ENCODE peak calls at places on chromosomes 3 and 15, in four cellular contexts. K is Calu3, Z is T47D, S is D341Med. U is an unnamed sample.

GRCh38 chr3:192816274-192816853 is 89.0 kb upstream of the FGF12 start:
- DNase-seq in Z (no peak), S (peak; percentile 45), K (peak; percentile 50), U (peak; percentile 62)

GRCh38 chr15:87021771-87022170 is 942.1 kb downstream of the AGBL1 start:
- DNase-seq in K (no peak), S (no peak), Z (no peak), U (no peak)

GRCh38 chr3:13073042-13073906 is at the start of gene IQSEC1:
- DNase-seq in S (peak; percentile 89), K (no peak), Z (no peak), U (peak; percentile 76)

GRCh38 chr15:32704343-32705076 is 13.3 kb upstream of the GREM1 start:
- DNase-seq in Z (no peak), S (no peak), K (no peak), U (no peak)

GRCh38 chr15:92091155-92091734 is 237.7 kb downstream of the SLCO3A1 start:
- DNase-seq in K (peak; percentile 75), Z (peak; percentile 26), S (peak; percentile 61), U (peak; percentile 24)

GRCh38 chr3:177935008-177935407 is 601.2 kb upstream of the KCNMB2 start:
- DNase-seq in K (no peak), Z (no peak), S (no peak), U (no peak)

GRCh38 chr3:149512073-149512782 is 37.7 kb downstream of the TM4SF4 start:
- DNase-seq in S (peak; percentile 78), K (peak; percentile 82), Z (peak; percentile 51), U (peak; percentile 75)

GRCh38 chr3:126245811-126246727 is 65.7 kb upstream of the ALDH1L1 start:
- DNase-seq in Z (no peak), S (no peak), K (peak; percentile 61), U (peak; percentile 21)

GRCh38 chr3:47225310-47225906 is 57.2 kb downstream of the KIF9 start:
- DNase-seq in K (no peak), S (no peak), Z (no peak), U (peak; percentile 86)

GRCh38 chr3:102089904-102090492 is 240.7 kb downstream of the NFKBIZ start:
- DNase-seq in Z (no peak), K (no peak), S (no peak), U (no peak)

GRCh38 chr3:47899495-47900108 is 96.7 kb downstream of the DHX30 start:
- DNase-seq in Z (no peak), K (no peak), S (no peak), U (no peak)

GRCh38 chr15:92421980-92422379 is 28.3 kb downstream of the ST8SIA2 start:
- DNase-seq in Z (no peak), S (no peak), K (no peak), U (no peak)

GRCh38 chr3:51717947-51718346 is 11.1 kb downstream of the GRM2 start:
- DNase-seq in K (no peak), S (peak; percentile 20), Z (no peak), U (no peak)

GRCh38 chr15:89666147-89666857 is 11.0 kb upstream of the KIF7 start:
- DNase-seq in K (no peak), Z (peak; percentile 2), S (no peak), U (no peak)

GRCh38 chr3:188631291-188632010 is 477.5 kb downstream of the LPP start:
- DNase-seq in Z (no peak), S (no peak), K (no peak), U (no peak)

GRCh38 chr3:42119558-42120355 is 28.6 kb downstream of the TRAK1 start:
- DNase-seq in S (no peak), Z (no peak), K (no peak), U (no peak)

GRCh38 chr3:194277547-194278091 is 73.5 kb downstream of the CPN2 start:
- DNase-seq in K (no peak), S (no peak), Z (no peak), U (no peak)

GRCh38 chr15:63598467-63599400 is 1.5 kb downstream of the FBXL22 start:
- DNase-seq in K (no peak), S (no peak), Z (no peak), U (no peak)

GRCh38 chr15:25731411-25731810 is 131.7 kb downstream of the ATP10A start:
- DNase-seq in K (no peak), Z (no peak), S (no peak), U (no peak)

GRCh38 chr3:128280466-128281455 is 127.5 kb downstream of the EEFSEC start:
- DNase-seq in Z (no peak), K (no peak), S (no peak), U (no peak)

GRCh38 chr15:67788986-67789385 is 36.3 kb upstream of the SKOR1 start:
- DNase-seq in K (no peak), Z (no peak), S (no peak), U (no peak)

GRCh38 chr3:80142714-80143113 is 374.9 kb upstream of the ROBO1 start:
- DNase-seq in K (no peak), S (no peak), Z (no peak), U (no peak)

GRCh38 chr15:51205050-51205707 is 110.5 kb upstream of the TNFAIP8L3 start:
- DNase-seq in K (no peak), S (no peak), Z (peak; percentile 35), U (no peak)

GRCh38 chr15:52331490-52332240 is 36.1 kb upstream of the MYO5C start:
- DNase-seq in S (peak; percentile 59), K (peak; percentile 38), Z (peak; percentile 27), U (peak; percentile 90)

GRCh38 chr3:149548729-149549065 is 74.2 kb downstream of the TM4SF4 start:
- DNase-seq in K (no peak), S (no peak), Z (no peak), U (no peak)

GRCh38 chr15:47570451-47570850 is 146.9 kb upstream of the SEMA6D start:
- DNase-seq in S (no peak), Z (no peak), K (no peak), U (no peak)